ENCODE peak calls at places on chromosomes 2 and 18, in seven cellular contexts. O, F, T, P, X, J and I are unnamed samples.

GRCh38 chr2:134491796-134492441 is 226.9 kb downstream of the TMEM163 start:
- DNase-seq in T (peak), J (peak), F (peak), P (no peak), O (no peak), X (no peak), I (no peak)

GRCh38 chr2:189440644-189440946 is 679 bp upstream of the WDR75 start:
- DNase-seq in J (no peak), O (no peak), P (no peak), F (no peak), T (no peak), X (no peak), I (no peak)

GRCh38 chr2:31055938-31056337 is 82.3 kb downstream of the GALNT14 start:
- DNase-seq in P (no peak), O (no peak), X (no peak), F (no peak), T (no peak), J (no peak), I (no peak)

GRCh38 chr2:70709275-70709674 is 58.7 kb downstream of the ADD2 start:
- DNase-seq in J (no peak), F (no peak), X (no peak), T (no peak), O (no peak), P (no peak), I (no peak)

GRCh38 chr2:217289909-217290283 is 430.0 kb upstream of the TNP1 start:
- DNase-seq in F (peak), O (peak), T (no peak), X (no peak), P (no peak), J (peak), I (peak)

GRCh38 chr2:99489758-99490087 is at the start of gene REV1:
- DNase-seq in X (no peak), J (no peak), O (no peak), T (no peak), P (no peak), F (no peak), I (no peak)

GRCh38 chr2:13682878-13683277 is 949.6 kb upstream of the LRATD1 start:
- DNase-seq in T (no peak), F (no peak), J (no peak), X (no peak), P (no peak), O (no peak), I (peak)

GRCh38 chr2:227079726-227080125 is 84.3 kb downstream of the COL4A4 start:
- DNase-seq in X (no peak), J (no peak), T (no peak), O (no peak), F (no peak), P (no peak), I (no peak)

GRCh38 chr2:12725238-12726187 is 8.8 kb downstream of the TRIB2 start:
- DNase-seq in O (no peak), T (no peak), X (no peak), J (no peak), P (no peak), F (no peak), I (no peak)

GRCh38 chr18:76256897-76257500 is 238.0 kb downstream of the ZNF516 start:
- DNase-seq in X (no peak), T (peak), O (peak), F (peak), P (no peak), J (peak), I (no peak)

GRCh38 chr2:136206613-136207012 is 88.7 kb upstream of the CXCR4 start:
- DNase-seq in P (peak), X (no peak), O (no peak), F (no peak), T (no peak), J (no peak), I (no peak)

GRCh38 chr18:47594621-47595086 is 335.8 kb downstream of the SMAD2 start:
- DNase-seq in P (no peak), X (no peak), F (no peak), J (peak), T (no peak), O (no peak), I (no peak)

GRCh38 chr18:32243358-32243757 is 53.5 kb downstream of the MEP1B start:
- DNase-seq in X (no peak), J (no peak), P (no peak), O (no peak), T (no peak), F (no peak), I (no peak)

GRCh38 chr18:5879479-5879882 is 15.8 kb downstream of the TMEM200C start:
- DNase-seq in F (peak), O (peak), P (no peak), T (no peak), X (no peak), J (peak), I (no peak)

GRCh38 chr2:19187323-19188020 is 171.0 kb downstream of the OSR1 start:
- DNase-seq in O (no peak), J (no peak), F (no peak), P (no peak), X (no peak), T (peak), I (no peak)

GRCh38 chr2:146540271-146540932 is 1304.4 kb upstream of the ACVR2A start:
- DNase-seq in X (peak), T (no peak), F (no peak), P (no peak), J (no peak), O (no peak), I (peak)

GRCh38 chr2:120919771-120920437 is 184.2 kb downstream of the GLI2 start:
- DNase-seq in T (no peak), J (no peak), O (no peak), P (no peak), X (no peak), F (no peak), I (no peak)

GRCh38 chr2:82795446-82795845 is 1663.6 kb downstream of the SUCLG1 start:
- DNase-seq in P (no peak), O (no peak), J (no peak), X (no peak), F (no peak), T (peak), I (no peak)

GRCh38 chr2:47654790-47655562 is 128.0 kb upstream of the MSH6 start:
- DNase-seq in X (no peak), T (no peak), P (peak), O (no peak), F (no peak), J (no peak), I (no peak)

GRCh38 chr2:132999421-132999820 is 329.4 kb upstream of the LYPD1 start:
- DNase-seq in J (no peak), T (no peak), O (no peak), F (no peak), P (no peak), X (no peak), I (no peak)

GRCh38 chr2:119174216-119174992 is 15.9 kb upstream of the C1QL2 start:
- DNase-seq in J (peak), F (peak), X (no peak), O (peak), P (no peak), T (peak), I (no peak)

GRCh38 chr2:150792780-150793300 is 305.4 kb upstream of the RND3 start:
- DNase-seq in T (no peak), O (no peak), X (no peak), F (no peak), J (no peak), P (no peak), I (no peak)

GRCh38 chr2:18123211-18123570 is 244.7 kb downstream of the KCNS3 start:
- DNase-seq in X (no peak), J (peak), P (no peak), F (no peak), T (no peak), O (no peak), I (no peak)

GRCh38 chr2:6184532-6185302 is 492.5 kb downstream of the SOX11 start:
- DNase-seq in X (no peak), F (peak), O (no peak), P (no peak), J (peak), T (no peak), I (no peak)

GRCh38 chr2:56812432-56812831 is 628.6 kb downstream of the CCDC85A start:
- DNase-seq in P (no peak), J (no peak), F (no peak), O (no peak), T (no peak), X (no peak), I (no peak)

GRCh38 chr2:151029406-151030157 is 232.1 kb downstream of the RBM43 start:
- DNase-seq in P (no peak), O (no peak), T (no peak), F (no peak), J (no peak), X (no peak), I (no peak)

DNA sequence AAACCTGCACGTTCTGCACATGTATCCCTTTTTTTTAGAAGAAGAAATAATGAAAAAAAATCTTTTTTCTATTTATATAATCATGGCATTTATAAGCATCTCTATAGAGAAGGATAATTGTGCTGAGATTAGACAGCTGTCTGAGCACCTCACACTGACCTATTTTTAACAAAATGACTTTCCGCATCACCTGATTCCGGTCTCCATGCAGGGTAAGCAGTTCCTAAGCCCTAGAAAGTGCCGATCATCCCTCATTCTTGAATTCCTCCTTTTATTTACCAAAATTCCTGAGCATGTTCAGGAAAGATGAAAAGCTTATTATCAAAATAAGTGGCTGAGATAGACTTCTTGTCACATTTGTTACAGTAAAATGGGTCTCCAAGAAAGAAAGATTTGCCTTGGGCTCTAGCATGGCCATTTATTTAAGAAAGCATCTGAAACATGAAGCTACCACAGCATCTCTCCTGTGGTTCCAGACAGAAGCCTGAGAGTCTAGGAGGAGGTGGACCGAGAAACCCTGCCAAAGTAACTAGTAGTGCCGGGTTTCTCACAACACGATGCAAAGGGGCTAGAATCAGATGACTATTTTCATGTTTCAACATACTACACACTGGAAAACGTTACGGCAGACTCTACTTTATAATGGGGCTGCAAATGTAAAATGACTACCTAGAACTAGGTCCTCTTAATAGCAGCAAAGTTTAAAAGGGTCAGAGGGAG is 670 bp downstream of the GKN1 start:
- DNase-seq in J (no peak), F (no peak), X (no peak), P (no peak), T (no peak), O (no peak), I (no peak)
- TF ChIP-seq YY1 in J (no peak), F (no peak), X (no peak), P (no peak), T (no peak), O (no peak), I (no peak)

DNA sequence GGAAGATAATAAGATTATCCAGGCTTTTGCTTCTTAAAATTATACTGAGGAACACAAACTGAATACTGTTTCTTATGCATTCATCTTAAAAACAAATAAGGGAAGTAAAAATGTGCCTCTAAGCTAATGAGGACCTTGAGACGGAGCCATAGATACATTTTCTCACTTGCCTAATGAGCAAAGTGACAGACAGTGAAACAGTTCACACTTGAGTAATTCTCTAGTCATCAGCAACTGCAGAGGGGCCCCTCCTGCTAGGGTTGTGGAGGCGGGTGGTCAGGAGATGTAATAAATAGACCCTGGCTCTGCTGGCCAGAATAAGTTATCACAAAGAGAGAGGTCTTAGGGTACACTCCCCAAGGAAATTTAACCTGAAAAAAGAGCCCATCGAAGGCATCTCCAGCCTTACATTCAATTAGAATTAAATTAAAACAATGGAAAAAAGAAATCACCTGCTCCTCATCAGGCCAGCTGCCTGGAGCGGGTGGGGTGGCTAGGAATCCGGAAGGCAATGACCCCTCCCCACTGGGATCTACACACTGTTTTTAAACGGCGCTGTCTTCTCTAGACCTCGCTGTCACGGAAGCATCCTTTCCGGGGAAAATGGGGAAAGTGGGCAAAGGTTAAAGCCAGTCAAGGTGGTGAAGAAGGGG is 32.6 kb upstream of the INSIG2 start:
- DNase-seq in X (no peak), T (no peak), F (no peak), J (no peak), P (peak), O (no peak), I (no peak)
- TF ChIP-seq YY1 in X (no peak), T (no peak), F (no peak), J (no peak), P (no peak), O (no peak), I (no peak)

DNA sequence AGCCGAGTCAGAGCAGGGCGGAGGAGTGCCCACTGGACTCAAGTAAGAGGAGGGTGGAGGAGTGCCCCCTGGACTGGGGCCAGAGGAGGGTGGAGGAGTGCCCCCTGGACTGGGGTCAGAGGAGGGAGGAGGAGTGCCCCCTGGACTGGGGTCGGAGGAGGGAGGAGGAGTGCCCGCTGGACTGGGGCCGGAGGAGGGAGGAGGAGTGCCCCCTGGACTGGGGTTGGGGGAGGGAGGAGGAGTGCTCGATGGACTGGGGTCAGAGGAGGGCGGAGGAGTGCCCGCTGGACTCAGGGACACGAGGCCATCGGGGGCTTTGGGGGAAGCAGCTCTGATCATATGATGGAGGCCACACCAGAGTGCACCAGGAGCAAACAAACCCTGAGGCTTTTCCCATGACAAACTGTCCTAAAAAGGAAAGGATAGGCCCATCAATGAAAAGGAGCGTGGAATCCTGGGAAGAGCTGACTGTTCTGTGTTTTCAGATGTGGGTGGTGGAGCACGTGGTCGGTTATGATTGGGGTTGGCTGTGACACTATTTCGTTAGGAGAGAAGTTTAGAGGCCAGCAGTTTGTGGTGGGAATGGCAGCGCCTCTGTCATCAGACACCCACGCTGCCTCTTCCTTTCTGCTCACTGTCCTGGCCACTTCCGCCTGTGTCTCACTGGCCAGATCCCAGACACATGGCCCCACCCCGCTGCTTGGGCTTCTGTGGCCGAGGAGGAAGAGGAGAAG is 24.5 kb upstream of the HPCAL1 start:
- DNase-seq in T (no peak), F (peak), P (no peak), O (peak), J (no peak), X (no peak), I (no peak)
- TF ChIP-seq YY1 in T (no peak), F (no peak), P (no peak), O (no peak), J (no peak), X (no peak), I (no peak)

GRCh38 chr18:21398121-21398520 is 156.1 kb downstream of the GREB1L start:
- DNase-seq in X (no peak), O (no peak), T (no peak), P (no peak), J (no peak), F (no peak), I (no peak)
- TF ChIP-seq YY1 in X (no peak), O (no peak), T (no peak), P (no peak), J (no peak), F (no peak), I (no peak)

DNA sequence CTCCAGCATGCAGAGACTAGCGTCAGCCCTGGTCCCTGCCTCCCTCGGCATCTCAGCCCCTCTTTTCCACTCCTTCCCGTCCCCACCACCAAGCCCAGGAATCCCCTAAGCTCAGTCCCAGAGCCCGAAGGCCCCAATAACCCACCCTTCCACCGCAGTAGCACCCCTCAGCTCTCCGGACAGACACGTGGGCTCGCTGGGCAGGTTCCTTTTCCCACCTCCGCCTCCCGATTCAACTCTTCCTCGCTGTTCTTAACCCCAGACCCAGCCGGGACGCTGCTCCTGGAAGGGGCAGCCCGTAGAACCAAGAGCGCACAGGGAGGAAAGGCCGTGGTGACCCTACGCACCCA is 1.4 kb downstream of the IHH start:
- DNase-seq in J (no peak), T (no peak), X (no peak), O (no peak), F (no peak), P (no peak), I (no peak)
- TF ChIP-seq YY1 in J (no peak), T (no peak), X (no peak), O (no peak), F (no peak), P (no peak), I (no peak)

DNA sequence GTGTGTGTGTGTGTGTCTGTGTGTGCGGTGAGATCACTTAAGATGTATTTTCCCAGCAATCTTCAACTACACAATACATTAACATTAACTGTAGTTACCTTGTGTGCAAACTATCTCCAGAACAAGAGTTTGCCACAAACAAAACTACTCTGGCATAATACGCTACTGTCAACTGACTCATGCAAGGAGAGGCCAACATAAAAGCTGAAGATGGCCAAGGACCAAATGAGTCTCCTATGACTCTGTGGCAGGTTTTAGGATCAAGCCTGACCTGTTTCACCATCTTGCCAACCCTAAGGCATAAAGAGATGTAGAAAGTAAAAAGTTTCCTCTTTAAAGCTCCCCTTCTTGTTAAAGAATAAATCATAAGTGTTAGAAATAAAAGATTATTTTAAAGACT is 20.1 kb downstream of the CYB5A start:
- DNase-seq in O (no peak), X (no peak), P (no peak), F (no peak), T (no peak), J (no peak), I (no peak)
- TF ChIP-seq YY1 in O (no peak), X (no peak), P (no peak), F (no peak), T (no peak), J (no peak), I (no peak)

DNA sequence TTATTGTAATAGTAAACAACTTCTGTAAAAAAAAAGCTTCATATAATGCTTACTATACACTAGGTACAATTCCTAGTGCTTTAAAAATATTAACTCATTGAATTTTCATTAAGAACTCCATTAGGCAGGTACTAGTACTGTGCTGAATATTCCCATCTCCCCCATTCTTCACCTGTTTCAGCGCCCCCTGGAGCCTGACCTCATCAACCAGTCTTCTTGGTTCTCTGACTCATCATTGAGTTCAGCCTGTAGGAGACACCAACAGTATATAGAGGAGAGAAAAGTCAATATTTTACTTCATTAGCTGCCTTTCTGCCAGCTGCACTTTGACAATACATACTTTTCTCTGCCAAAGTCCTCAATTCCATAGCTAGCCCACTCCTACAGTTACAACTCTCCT is 1009.9 kb upstream of the KLHL29 start:
- DNase-seq in X (no peak), O (no peak), J (no peak), P (no peak), F (no peak), T (no peak), I (no peak)
- TF ChIP-seq YY1 in X (no peak), O (no peak), J (no peak), P (no peak), F (no peak), T (no peak), I (no peak)

GRCh38 chr2:69464575-69464974 is 27.3 kb upstream of the NFU1 start:
- DNase-seq in F (no peak), X (no peak), O (peak), J (no peak), P (no peak), T (no peak), I (no peak)
- TF ChIP-seq YY1 in F (no peak), X (no peak), O (no peak), J (no peak), P (no peak), T (no peak), I (no peak)

GRCh38 chr2:240917684-240918257 is 11.6 kb downstream of the CROCC2 start:
- DNase-seq in T (no peak), J (peak), P (no peak), O (no peak), X (no peak), F (no peak), I (no peak)

GRCh38 chr2:240915526-240916335 is 9.6 kb downstream of the CROCC2 start:
- DNase-seq in O (no peak), T (no peak), J (no peak), P (no peak), X (no peak), F (no peak), I (no peak)

GRCh38 chr2:240914645-240915525 is 8.7 kb downstream of the CROCC2 start:
- DNase-seq in O (no peak), T (no peak), J (no peak), X (no peak), P (no peak), F (no peak), I (no peak)

GRCh38 chr2:240917009-240917683 is 11.0 kb downstream of the CROCC2 start:
- DNase-seq in P (no peak), F (no peak), J (no peak), X (no peak), T (no peak), O (no peak), I (no peak)

DNA sequence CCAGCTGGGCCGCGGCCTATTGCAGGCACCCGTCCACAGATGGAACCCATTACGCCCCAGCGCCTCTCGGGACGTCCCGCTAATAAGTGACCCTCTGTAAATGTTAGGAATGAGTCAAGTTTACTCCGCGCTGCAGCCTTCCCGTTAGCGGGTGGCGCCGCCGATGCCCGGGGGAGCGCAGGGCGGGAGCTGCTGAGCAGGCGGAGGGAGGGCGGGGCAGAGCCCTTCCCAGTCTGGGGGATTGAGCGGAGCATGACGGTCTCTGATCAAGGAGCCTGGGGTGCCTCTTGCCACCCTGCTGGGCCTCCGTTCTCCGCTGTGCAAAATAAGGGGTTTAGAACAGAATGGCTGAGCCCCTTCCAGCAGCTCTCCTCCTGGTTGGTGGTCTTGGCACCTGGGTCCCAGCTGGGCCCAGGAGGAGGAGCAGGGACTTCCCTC is 10.5 kb downstream of the CROCC2 start:
- DNase-seq in O (no peak), P (no peak), F (no peak), X (no peak), J (peak), T (no peak), I (no peak)
- TF ChIP-seq YY1 in O (no peak), P (no peak), F (no peak), X (no peak), J (no peak), T (no peak), I (no peak)